ENCODE peak calls at places on chromosomes 11 and 22, in seven cellular contexts. One of them, this sample, is unnamed.

GRCh38 chr11:74538680-74539079 is 45.2 kb upstream of the LIPT2 start:
- DNase-seq in lower leg skin: no peak
- DNase-seq in upper lobe of right lung: no peak
- DNase-seq in fibroblast of lung: no peak
- DNase-seq in brain microvascular endothelial cell: no peak
- DNase-seq in osteocyte: peak; percentile 36
- DNase-seq in fibroblast of mammary gland: no peak
- DNase-seq in this sample: no peak

GRCh38 chr11:76313271-76313670 is 67.7 kb downstream of the THAP12 start:
- DNase-seq in osteocyte: no peak
- DNase-seq in lower leg skin: no peak
- DNase-seq in upper lobe of right lung: no peak
- DNase-seq in fibroblast of lung: no peak
- DNase-seq in fibroblast of mammary gland: no peak
- DNase-seq in brain microvascular endothelial cell: no peak
- DNase-seq in this sample: no peak

GRCh38 chr11:34136420-34136819 is 31.0 kb downstream of the NAT10 start:
- DNase-seq in osteocyte: no peak
- DNase-seq in brain microvascular endothelial cell: no peak
- DNase-seq in upper lobe of right lung: no peak
- DNase-seq in fibroblast of lung: no peak
- DNase-seq in fibroblast of mammary gland: no peak
- DNase-seq in lower leg skin: no peak
- DNase-seq in this sample: no peak

GRCh38 chr22:35842954-35843353 is 125.3 kb downstream of the APOL5 start:
- DNase-seq in lower leg skin: no peak
- DNase-seq in fibroblast of mammary gland: peak; percentile 49
- DNase-seq in upper lobe of right lung: no peak
- DNase-seq in fibroblast of lung: peak; percentile 54
- DNase-seq in osteocyte: no peak
- DNase-seq in brain microvascular endothelial cell: peak; percentile 62
- DNase-seq in this sample: no peak

GRCh38 chr22:48431014-48431413 is 1396.7 kb downstream of the BRD1 start:
- DNase-seq in osteocyte: no peak
- DNase-seq in fibroblast of mammary gland: no peak
- DNase-seq in brain microvascular endothelial cell: no peak
- DNase-seq in lower leg skin: no peak
- DNase-seq in upper lobe of right lung: no peak
- DNase-seq in fibroblast of lung: no peak
- DNase-seq in this sample: no peak

GRCh38 chr11:12184696-12185095 is 74.3 kb downstream of the MICAL2 start:
- DNase-seq in fibroblast of lung: no peak
- DNase-seq in lower leg skin: no peak
- DNase-seq in osteocyte: no peak
- DNase-seq in fibroblast of mammary gland: peak; percentile 52
- DNase-seq in brain microvascular endothelial cell: no peak
- DNase-seq in upper lobe of right lung: no peak
- DNase-seq in this sample: no peak

GRCh38 chr11:60127311-60127811 is 38.9 kb downstream of the MS4A2 start:
- DNase-seq in upper lobe of right lung: no peak
- DNase-seq in fibroblast of lung: no peak
- DNase-seq in fibroblast of mammary gland: no peak
- DNase-seq in lower leg skin: no peak
- DNase-seq in brain microvascular endothelial cell: no peak
- DNase-seq in osteocyte: no peak
- DNase-seq in this sample: no peak

GRCh38 chr11:33507356-33507755 is 193.3 kb downstream of the C11orf91 start:
- DNase-seq in osteocyte: no peak
- DNase-seq in brain microvascular endothelial cell: no peak
- DNase-seq in fibroblast of lung: no peak
- DNase-seq in fibroblast of mammary gland: no peak
- DNase-seq in lower leg skin: no peak
- DNase-seq in upper lobe of right lung: no peak
- DNase-seq in this sample: no peak

GRCh38 chr11:80255021-80255420 is 814.2 kb upstream of the TENM4 start:
- DNase-seq in fibroblast of lung: no peak
- DNase-seq in upper lobe of right lung: no peak
- DNase-seq in osteocyte: no peak
- DNase-seq in lower leg skin: no peak
- DNase-seq in brain microvascular endothelial cell: no peak
- DNase-seq in fibroblast of mammary gland: no peak
- DNase-seq in this sample: no peak

GRCh38 chr11:88175004-88175706 is at the start of gene RAB38:
- DNase-seq in lower leg skin: peak; percentile 88
- DNase-seq in fibroblast of mammary gland: no peak
- DNase-seq in brain microvascular endothelial cell: peak; percentile 11
- DNase-seq in fibroblast of lung: peak; percentile 20
- DNase-seq in osteocyte: no peak
- DNase-seq in upper lobe of right lung: peak; percentile 88
- DNase-seq in this sample: peak; percentile 21

GRCh38 chr11:128437137-128437536 is 150.2 kb downstream of the ETS1 start:
- DNase-seq in lower leg skin: no peak
- DNase-seq in osteocyte: no peak
- DNase-seq in upper lobe of right lung: no peak
- DNase-seq in fibroblast of mammary gland: peak; percentile 53
- DNase-seq in fibroblast of lung: peak; percentile 37
- DNase-seq in brain microvascular endothelial cell: peak; percentile 60
- DNase-seq in this sample: no peak

GRCh38 chr11:20066013-20066782 is 94.1 kb downstream of the DBX1 start:
- DNase-seq in fibroblast of mammary gland: no peak
- DNase-seq in upper lobe of right lung: no peak
- DNase-seq in lower leg skin: no peak
- DNase-seq in brain microvascular endothelial cell: no peak
- DNase-seq in fibroblast of lung: no peak
- DNase-seq in osteocyte: no peak
- DNase-seq in this sample: no peak

GRCh38 chr22:44428941-44429615 is 69.0 kb downstream of the RTL6 start:
- DNase-seq in upper lobe of right lung: peak; percentile 38
- DNase-seq in osteocyte: no peak
- DNase-seq in fibroblast of mammary gland: no peak
- DNase-seq in fibroblast of lung: no peak
- DNase-seq in brain microvascular endothelial cell: no peak
- DNase-seq in lower leg skin: peak; percentile 53
- DNase-seq in this sample: no peak

GRCh38 chr22:49372530-49373288 is 455.0 kb downstream of the BRD1 start:
- DNase-seq in upper lobe of right lung: peak; percentile 57
- DNase-seq in lower leg skin: peak; percentile 79
- DNase-seq in osteocyte: peak; percentile 82
- DNase-seq in fibroblast of lung: no peak
- DNase-seq in fibroblast of mammary gland: no peak
- DNase-seq in brain microvascular endothelial cell: peak; percentile 31
- DNase-seq in this sample: no peak

GRCh38 chr11:122097419-122098001 is 18.5 kb downstream of the BLID start:
- DNase-seq in fibroblast of lung: peak; percentile 59
- DNase-seq in brain microvascular endothelial cell: no peak
- DNase-seq in lower leg skin: no peak
- DNase-seq in osteocyte: no peak
- DNase-seq in fibroblast of mammary gland: peak; percentile 65
- DNase-seq in upper lobe of right lung: no peak
- DNase-seq in this sample: no peak

GRCh38 chr11:100727410-100727809 is 40.3 kb downstream of the ARHGAP42 start:
- DNase-seq in osteocyte: no peak
- DNase-seq in lower leg skin: no peak
- DNase-seq in fibroblast of mammary gland: no peak
- DNase-seq in brain microvascular endothelial cell: peak; percentile 63
- DNase-seq in upper lobe of right lung: no peak
- DNase-seq in fibroblast of lung: no peak
- DNase-seq in this sample: no peak

GRCh38 chr22:50530280-50530856 is 556 bp upstream of the TYMP start:
- DNase-seq in fibroblast of mammary gland: peak; percentile 81
- DNase-seq in osteocyte: peak; percentile 86
- DNase-seq in lower leg skin: peak; percentile 97
- DNase-seq in fibroblast of lung: peak; percentile 83
- DNase-seq in upper lobe of right lung: peak; percentile 96
- DNase-seq in brain microvascular endothelial cell: peak; percentile 49
- DNase-seq in this sample: no peak

GRCh38 chr11:14644396-14645246 is 1.0 kb downstream of the PDE3B start:
- DNase-seq in fibroblast of lung: peak; percentile 31
- DNase-seq in osteocyte: no peak
- DNase-seq in fibroblast of mammary gland: no peak
- DNase-seq in upper lobe of right lung: peak; percentile 76
- DNase-seq in lower leg skin: peak; percentile 85
- DNase-seq in brain microvascular endothelial cell: no peak
- DNase-seq in this sample: peak; percentile 37

GRCh38 chr11:131504199-131504949 is 134.0 kb downstream of the NTM start:
- DNase-seq in osteocyte: no peak
- DNase-seq in fibroblast of lung: no peak
- DNase-seq in lower leg skin: no peak
- DNase-seq in fibroblast of mammary gland: no peak
- DNase-seq in upper lobe of right lung: no peak
- DNase-seq in brain microvascular endothelial cell: no peak
- DNase-seq in this sample: no peak
- TF ChIP-seq CTCF in osteocyte: no peak
- TF ChIP-seq CTCF in fibroblast of lung: no peak
- TF ChIP-seq CTCF in lower leg skin: no peak
- TF ChIP-seq CTCF in fibroblast of mammary gland: no peak
- TF ChIP-seq CTCF in upper lobe of right lung: no peak
- TF ChIP-seq CTCF in brain microvascular endothelial cell: peak; percentile 41
- TF ChIP-seq CTCF in this sample: no peak

DNA sequence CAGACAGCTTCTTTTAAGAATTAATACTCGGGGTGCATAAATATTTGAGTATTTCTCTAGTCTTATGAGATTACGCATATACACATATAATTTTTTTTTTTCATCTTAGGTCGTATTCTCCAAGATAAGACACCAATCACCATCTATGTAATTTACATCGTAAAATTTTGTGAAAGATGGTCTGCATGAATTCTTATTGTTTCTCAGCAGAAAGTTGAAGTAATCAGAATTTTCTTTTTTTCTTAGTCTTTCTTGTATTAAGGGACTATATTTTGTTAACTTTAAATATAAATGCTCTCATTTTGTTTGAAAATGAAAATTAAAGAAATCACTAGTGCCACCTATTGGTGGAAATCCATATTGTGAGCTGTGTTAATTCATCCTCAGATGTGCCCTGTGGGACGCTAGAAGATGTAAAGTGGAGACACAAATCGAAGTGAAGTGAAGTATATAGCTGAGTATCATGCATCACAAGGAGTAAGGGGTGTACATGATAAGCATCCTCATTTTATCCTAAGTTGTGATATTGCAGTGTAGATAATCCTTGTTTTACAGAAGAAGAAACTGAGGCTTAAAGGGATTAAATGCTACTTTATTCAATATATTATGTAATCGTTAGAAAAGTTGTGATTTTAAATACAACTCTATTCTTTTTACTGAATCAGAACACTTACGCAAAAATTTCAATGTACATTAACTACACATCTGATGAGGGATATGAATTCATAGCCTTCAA is 2084.3 kb downstream of the LRRC4C start:
- DNase-seq in upper lobe of right lung: no peak
- DNase-seq in brain microvascular endothelial cell: no peak
- DNase-seq in fibroblast of lung: peak; percentile 27
- DNase-seq in lower leg skin: no peak
- DNase-seq in osteocyte: no peak
- DNase-seq in fibroblast of mammary gland: peak; percentile 11
- DNase-seq in this sample: no peak
- TF ChIP-seq CTCF in upper lobe of right lung: peak; percentile 66
- TF ChIP-seq CTCF in brain microvascular endothelial cell: peak; percentile 21
- TF ChIP-seq CTCF in fibroblast of lung: peak; percentile 52
- TF ChIP-seq CTCF in lower leg skin: no peak
- TF ChIP-seq CTCF in osteocyte: peak; percentile 72
- TF ChIP-seq CTCF in fibroblast of mammary gland: peak; percentile 41
- TF ChIP-seq CTCF in this sample: peak; percentile 77

GRCh38 chr22:23261900-23262450 is 81.7 kb downstream of the BCR start:
- DNase-seq in lower leg skin: no peak
- DNase-seq in fibroblast of lung: no peak
- DNase-seq in osteocyte: no peak
- DNase-seq in upper lobe of right lung: no peak
- DNase-seq in brain microvascular endothelial cell: no peak
- DNase-seq in fibroblast of mammary gland: no peak
- DNase-seq in this sample: no peak

GRCh38 chr22:23258826-23259170 is 78.5 kb downstream of the BCR start:
- DNase-seq in fibroblast of mammary gland: no peak
- DNase-seq in fibroblast of lung: no peak
- DNase-seq in osteocyte: no peak
- DNase-seq in upper lobe of right lung: no peak
- DNase-seq in brain microvascular endothelial cell: no peak
- DNase-seq in lower leg skin: no peak
- DNase-seq in this sample: no peak

GRCh38 chr22:23257889-23258825 is 77.8 kb downstream of the BCR start:
- DNase-seq in fibroblast of lung: no peak
- DNase-seq in upper lobe of right lung: no peak
- DNase-seq in brain microvascular endothelial cell: no peak
- DNase-seq in lower leg skin: no peak
- DNase-seq in osteocyte: no peak
- DNase-seq in fibroblast of mammary gland: no peak
- DNase-seq in this sample: no peak

GRCh38 chr22:23260645-23261581 is 80.6 kb downstream of the BCR start:
- DNase-seq in upper lobe of right lung: no peak
- DNase-seq in lower leg skin: no peak
- DNase-seq in brain microvascular endothelial cell: no peak
- DNase-seq in osteocyte: no peak
- DNase-seq in fibroblast of lung: no peak
- DNase-seq in fibroblast of mammary gland: no peak
- DNase-seq in this sample: no peak

GRCh38 chr22:23259916-23260644 is 79.8 kb downstream of the BCR start:
- DNase-seq in lower leg skin: no peak
- DNase-seq in osteocyte: no peak
- DNase-seq in fibroblast of lung: no peak
- DNase-seq in brain microvascular endothelial cell: no peak
- DNase-seq in fibroblast of mammary gland: no peak
- DNase-seq in upper lobe of right lung: no peak
- DNase-seq in this sample: no peak
- TF ChIP-seq CTCF in lower leg skin: no peak
- TF ChIP-seq CTCF in osteocyte: no peak
- TF ChIP-seq CTCF in fibroblast of lung: no peak
- TF ChIP-seq CTCF in brain microvascular endothelial cell: no peak
- TF ChIP-seq CTCF in fibroblast of mammary gland: no peak
- TF ChIP-seq CTCF in upper lobe of right lung: no peak
- TF ChIP-seq CTCF in this sample: no peak

GRCh38 chr11:36775157-36775556 is 177.1 kb upstream of the RAG2 start:
- DNase-seq in fibroblast of lung: no peak
- DNase-seq in osteocyte: no peak
- DNase-seq in upper lobe of right lung: no peak
- DNase-seq in fibroblast of mammary gland: peak; percentile 18
- DNase-seq in brain microvascular endothelial cell: no peak
- DNase-seq in lower leg skin: no peak
- DNase-seq in this sample: no peak
- TF ChIP-seq CTCF in fibroblast of lung: no peak
- TF ChIP-seq CTCF in osteocyte: no peak
- TF ChIP-seq CTCF in upper lobe of right lung: no peak
- TF ChIP-seq CTCF in fibroblast of mammary gland: no peak
- TF ChIP-seq CTCF in brain microvascular endothelial cell: no peak
- TF ChIP-seq CTCF in lower leg skin: no peak
- TF ChIP-seq CTCF in this sample: no peak

GRCh38 chr11:30902929-30903328 is 316.8 kb upstream of the MPPED2 start:
- DNase-seq in upper lobe of right lung: no peak
- DNase-seq in lower leg skin: no peak
- DNase-seq in osteocyte: no peak
- DNase-seq in brain microvascular endothelial cell: no peak
- DNase-seq in fibroblast of lung: no peak
- DNase-seq in fibroblast of mammary gland: no peak
- DNase-seq in this sample: no peak
- TF ChIP-seq CTCF in upper lobe of right lung: no peak
- TF ChIP-seq CTCF in lower leg skin: no peak
- TF ChIP-seq CTCF in osteocyte: no peak
- TF ChIP-seq CTCF in brain microvascular endothelial cell: no peak
- TF ChIP-seq CTCF in fibroblast of lung: no peak
- TF ChIP-seq CTCF in fibroblast of mammary gland: no peak
- TF ChIP-seq CTCF in this sample: no peak

This sample was measured in natural killer cell.